ENCODE peak calls at places on chromosomes 13 and 19, in seven cellular contexts. Z is CD8-positive, alpha-beta memory T cell; Y is thoracic aorta; T is aorta; B is BE2C; L is heart right ventricle; H is foreskin fibroblast. V is an unnamed sample.

GRCh38 chr13:40172149-40172591 is 494.3 kb downstream of the FOXO1 start:
- DNase-seq in Z (no peak), Y (no peak), T (no peak), B (no peak), L (no peak), H (no peak), V (no peak)

GRCh38 chr13:68304287-68304893 is 1074.3 kb upstream of the PCDH9 start:
- DNase-seq in Z (no peak), Y (no peak), T (no peak), B (peak; percentile 21), L (no peak), H (no peak), V (no peak)

GRCh38 chr19:38653028-38653571 is 5.7 kb downstream of the ACTN4 start:
- DNase-seq in Z (no peak), Y (no peak), T (no peak), B (no peak), L (no peak), H (peak; percentile 60), V (no peak)

GRCh38 chr19:15782211-15782610 is 5.2 kb upstream of the OR10H5 start:
- DNase-seq in Z (no peak), Y (no peak), T (no peak), B (no peak), L (no peak), H (no peak), V (no peak)

GRCh38 chr19:56087647-56088346 is 33.3 kb downstream of the ZNF787 start:
- DNase-seq in Z (no peak), Y (no peak), T (no peak), B (no peak), L (no peak), H (no peak), V (no peak)

GRCh38 chr19:15977193-15977592 is 28.4 kb downstream of the OR10H4 start:
- DNase-seq in Z (no peak), Y (no peak), T (no peak), B (no peak), L (no peak), H (no peak), V (no peak)

GRCh38 chr19:35329323-35329722 is 336 bp downstream of the CD22 start:
- DNase-seq in Z (no peak), Y (no peak), T (no peak), B (no peak), L (no peak), H (no peak), V (no peak)

GRCh38 chr19:4185413-4186086 is 3.1 kb downstream of the ANKRD24 start:
- DNase-seq in Z (no peak), Y (no peak), T (no peak), B (peak; percentile 58), L (no peak), H (no peak), V (no peak)

GRCh38 chr19:3049089-3049488 is 13.2 kb downstream of the TLE5 start:
- DNase-seq in Z (no peak), Y (no peak), T (no peak), B (no peak), L (no peak), H (no peak), V (no peak)

GRCh38 chr19:3045885-3046603 is 16.3 kb downstream of the TLE5 start:
- DNase-seq in Z (no peak), Y (no peak), T (no peak), B (no peak), L (no peak), H (no peak), V (no peak)

GRCh38 chr19:3048190-3048533 is 14.1 kb downstream of the TLE5 start:
- DNase-seq in Z (no peak), Y (no peak), T (no peak), B (no peak), L (no peak), H (no peak), V (no peak)

GRCh38 chr19:3047307-3048189 is 14.7 kb downstream of the TLE5 start:
- DNase-seq in Z (peak; percentile 72), Y (peak; percentile 41), T (peak; percentile 87), B (peak; percentile 65), L (peak; percentile 74), H (peak; percentile 90), V (peak; percentile 46)

DNA sequence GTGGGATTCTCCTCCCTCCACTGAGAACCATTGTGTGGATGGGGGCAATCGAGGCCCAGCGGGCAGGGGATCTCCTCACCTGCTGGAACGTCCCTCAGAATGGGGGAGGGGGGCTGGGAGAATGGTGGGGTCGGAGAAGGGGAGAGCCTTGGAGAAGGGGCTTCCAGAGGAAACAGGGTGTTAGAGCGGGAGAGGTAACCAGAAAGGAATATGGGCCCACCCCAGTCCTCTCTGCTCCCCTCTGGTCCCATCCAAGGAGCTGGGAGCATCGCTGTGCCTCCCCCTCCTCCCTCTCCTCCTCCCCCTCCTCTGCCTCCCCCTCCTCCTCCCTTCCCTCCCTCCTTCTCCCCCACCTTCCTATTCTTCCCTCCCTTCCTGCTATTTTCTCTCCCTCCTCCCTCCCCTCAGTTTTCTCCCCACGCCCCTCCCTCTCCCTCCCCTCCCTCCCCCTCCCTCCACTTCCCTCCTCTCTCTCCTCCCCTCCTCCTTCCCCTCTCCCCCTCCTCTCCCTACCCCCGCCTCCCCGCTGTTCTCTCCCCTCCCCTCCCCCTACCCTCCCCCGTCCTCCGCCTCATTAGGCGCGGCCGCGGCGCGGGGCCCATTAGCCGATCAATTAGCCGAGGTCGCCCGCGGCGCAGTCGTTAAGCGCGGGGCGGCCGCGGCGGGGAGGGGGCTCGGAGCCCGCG is 15.5 kb downstream of the TLE5 start:
- DNase-seq in Z (no peak), Y (no peak), T (no peak), B (no peak), L (peak; percentile 47), H (no peak), V (no peak)
- H3K4me3 ChIP-seq in Z (no peak overlapping the region), Y (peak overlapping the region; percentile 66), T (peak overlapping the region; percentile 19), B (no peak overlapping the region), L (peak overlapping the region; percentile 33), H (no peak overlapping the region), V (peak overlapping the region; percentile 41)

GRCh38 chr13:67227131-67227983 is 2.8 kb downstream of the PCDH9 start:
- DNase-seq in Z (no peak), Y (no peak), T (no peak), B (no peak), L (no peak), H (no peak), V (no peak)

GRCh38 chr13:67230243-67230773 is at the start of gene PCDH9:
- DNase-seq in Z (peak; percentile 84), Y (peak; percentile 88), T (peak; percentile 96), B (peak; percentile 97), L (peak; percentile 95), H (peak; percentile 99), V (peak; percentile 97)

GRCh38 chr13:67228031-67228430 is 2.1 kb downstream of the PCDH9 start:
- DNase-seq in Z (no peak), Y (no peak), T (no peak), B (no peak), L (no peak), H (no peak), V (no peak)

GRCh38 chr13:67229438-67230242 is 496 bp downstream of the PCDH9 start:
- DNase-seq in Z (no peak), Y (no peak), T (no peak), B (no peak), L (no peak), H (no peak), V (no peak)

DNA sequence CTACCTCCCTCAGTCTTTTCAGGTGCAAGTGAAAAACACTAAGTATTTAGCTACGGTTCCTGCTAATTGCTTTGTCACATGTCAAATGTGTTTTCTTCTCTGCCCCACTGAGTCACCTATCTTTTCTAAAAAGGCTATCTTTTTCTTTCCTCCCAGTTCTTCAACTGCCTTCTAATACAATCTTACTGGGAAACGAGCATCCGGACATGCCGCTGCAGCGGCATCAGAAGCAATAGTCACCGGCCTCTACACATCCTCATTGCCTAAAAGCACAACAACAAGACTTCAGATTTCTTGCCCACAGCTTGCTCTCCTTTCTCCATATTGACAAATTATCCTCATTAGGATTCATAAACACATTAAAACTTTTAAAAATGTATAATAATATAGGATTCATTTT is 1.2 kb downstream of the PCDH9 start:
- DNase-seq in Z (no peak), Y (no peak), T (no peak), B (no peak), L (no peak), H (peak; percentile 71), V (no peak)
- H3K4me3 ChIP-seq in Z (no peak overlapping the region), Y (peak overlapping the region; percentile 92), T (peak overlapping the region; percentile 68), B (peak overlapping the region; percentile 96), L (peak overlapping the region; percentile 83), H (peak overlapping the region; percentile 93), V (peak overlapping the region; percentile 99)

DNA sequence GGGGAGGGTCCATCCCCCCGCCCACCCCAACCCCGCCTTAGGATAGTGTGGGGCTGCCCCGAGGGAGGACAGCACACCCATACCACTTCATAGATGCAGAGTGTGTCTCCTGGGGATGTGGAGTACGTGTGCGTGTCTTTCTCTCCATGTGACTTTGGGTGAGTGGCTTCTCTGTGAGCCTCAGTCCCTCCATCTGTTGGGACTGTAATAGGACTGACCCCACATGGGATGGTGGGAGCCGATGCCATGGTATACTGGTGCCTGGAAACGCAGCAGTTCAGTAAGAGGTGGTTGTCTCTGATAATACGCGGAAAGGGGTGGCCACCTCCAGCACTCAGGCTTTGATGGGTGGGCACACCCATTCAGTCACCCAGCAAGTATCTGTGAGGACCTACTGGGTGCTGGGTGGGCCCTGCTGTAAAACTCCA is 816 bp upstream of the PRKD2 start:
- DNase-seq in Z (peak; percentile 62), Y (no peak), T (peak; percentile 38), B (no peak), L (no peak), H (peak; percentile 33), V (no peak)
- H3K4me3 ChIP-seq in Z (peak overlapping the region; percentile 64), Y (peak overlapping the region; percentile 99), T (peak overlapping the region; percentile 83), B (peak overlapping the region; percentile 81), L (peak overlapping the region; percentile 88), H (peak overlapping the region; percentile 82), V (peak overlapping the region; percentile 76)

GRCh38 chr13:36160297-36160696 is 29.1 kb upstream of the DCLK1 start:
- DNase-seq in Z (no peak), Y (no peak), T (no peak), B (no peak), L (no peak), H (no peak), V (no peak)

GRCh38 chr13:36158606-36159005 is 27.4 kb upstream of the DCLK1 start:
- DNase-seq in Z (no peak), Y (no peak), T (no peak), B (no peak), L (no peak), H (no peak), V (peak; percentile 8)

GRCh38 chr13:36157475-36157874 is 26.3 kb upstream of the DCLK1 start:
- DNase-seq in Z (no peak), Y (no peak), T (no peak), B (no peak), L (no peak), H (no peak), V (peak; percentile 81)

GRCh38 chr13:36151591-36151990 is 20.4 kb upstream of the DCLK1 start:
- DNase-seq in Z (no peak), Y (no peak), T (no peak), B (no peak), L (no peak), H (no peak), V (no peak)

DNA sequence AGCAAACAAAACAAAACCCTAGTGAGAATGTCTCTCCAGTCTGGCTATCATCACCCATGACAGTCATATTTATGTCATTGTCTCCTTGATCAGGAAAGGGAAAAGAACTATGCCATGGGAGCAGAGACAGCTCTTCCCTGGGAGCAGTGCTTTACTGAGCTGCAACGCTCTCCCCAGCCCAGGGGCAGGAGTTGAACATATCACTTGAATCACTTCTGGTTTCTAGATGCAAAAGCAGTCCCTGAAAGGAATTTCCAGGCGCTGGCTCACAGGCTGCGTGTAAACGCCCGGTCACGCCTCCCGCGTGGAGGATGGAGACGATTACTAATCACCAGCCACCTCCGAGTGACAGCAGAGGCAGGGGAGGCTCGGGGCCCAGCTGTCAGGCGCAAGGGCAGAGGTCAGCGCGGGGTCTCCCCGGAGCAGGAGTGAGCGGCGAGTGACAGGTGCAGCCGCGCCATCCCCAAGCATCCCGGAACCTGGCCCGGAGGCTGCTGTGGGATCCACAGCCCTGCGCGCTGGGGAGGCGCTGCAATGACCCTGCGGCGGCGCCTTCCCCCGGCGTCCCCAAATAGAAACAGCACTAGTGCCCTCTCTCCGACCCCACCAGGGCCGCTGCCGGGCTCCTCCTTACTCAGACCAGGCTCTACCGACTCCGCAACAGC is 23.5 kb upstream of the DCLK1 start:
- DNase-seq in Z (no peak), Y (no peak), T (no peak), B (no peak), L (peak; percentile 27), H (peak; percentile 48), V (peak; percentile 43)
- H3K4me3 ChIP-seq in Z (no peak overlapping the region), Y (peak overlapping the region; percentile 56), T (no peak overlapping the region), B (no peak overlapping the region), L (peak overlapping the region; percentile 51), H (no peak overlapping the region), V (no peak overlapping the region)